ENCODE peak calls at places on chromosome 20, in six cellular contexts. One of them, this sample, is unnamed.

GRCh38 chr20:63064745-63065711 is 58.3 kb upstream of the BHLHE23 start:
- DNase-seq in SK-N-SH: no peak
- DNase-seq in HCT116: no peak
- DNase-seq in HepG2: no peak
- DNase-seq in GM12878: no peak
- DNase-seq in K562: no peak
- DNase-seq in this sample: no peak

GRCh38 chr20:354298-354977 is 7.5 kb downstream of the NRSN2 start:
- DNase-seq in GM12878: no peak
- DNase-seq in SK-N-SH: peak
- DNase-seq in HepG2: peak
- DNase-seq in HCT116: peak
- DNase-seq in K562: peak
- DNase-seq in this sample: no peak

GRCh38 chr20:35903843-35904242 is 50.5 kb downstream of the SCAND1 start:
- DNase-seq in SK-N-SH: no peak
- DNase-seq in GM12878: no peak
- DNase-seq in K562: peak
- DNase-seq in HepG2: no peak
- DNase-seq in HCT116: no peak
- DNase-seq in this sample: no peak

GRCh38 chr20:9218412-9219001 is 149.6 kb downstream of the PLCB4 start:
- DNase-seq in GM12878: no peak
- DNase-seq in HCT116: no peak
- DNase-seq in K562: peak
- DNase-seq in SK-N-SH: no peak
- DNase-seq in HepG2: no peak
- DNase-seq in this sample: no peak

GRCh38 chr20:3248167-3248992 is 9.4 kb upstream of the SLC4A11 start:
- DNase-seq in HCT116: no peak
- DNase-seq in SK-N-SH: no peak
- DNase-seq in HepG2: no peak
- DNase-seq in GM12878: no peak
- DNase-seq in K562: peak
- DNase-seq in this sample: no peak

GRCh38 chr20:61821698-61822097 is 244.0 kb downstream of the TAF4 start:
- DNase-seq in HepG2: no peak
- DNase-seq in GM12878: no peak
- DNase-seq in SK-N-SH: no peak
- DNase-seq in HCT116: no peak
- DNase-seq in K562: no peak
- DNase-seq in this sample: no peak

GRCh38 chr20:51688600-51688999 is 79.6 kb downstream of the ATP9A start:
- DNase-seq in HCT116: no peak
- DNase-seq in GM12878: no peak
- DNase-seq in K562: no peak
- DNase-seq in HepG2: no peak
- DNase-seq in SK-N-SH: peak
- DNase-seq in this sample: no peak

GRCh38 chr20:60469829-60470228 is 511.6 kb downstream of the CDH26 start:
- DNase-seq in SK-N-SH: no peak
- DNase-seq in HCT116: no peak
- DNase-seq in HepG2: no peak
- DNase-seq in GM12878: no peak
- DNase-seq in K562: no peak
- DNase-seq in this sample: no peak

GRCh38 chr20:24160563-24161355 is 172.2 kb upstream of the GGTLC1 start:
- DNase-seq in HepG2: peak
- DNase-seq in GM12878: no peak
- DNase-seq in HCT116: no peak
- DNase-seq in K562: peak
- DNase-seq in SK-N-SH: peak
- DNase-seq in this sample: peak

GRCh38 chr20:62500237-62500864 is 24.6 kb upstream of the GATA5 start:
- DNase-seq in SK-N-SH: peak
- DNase-seq in HCT116: peak
- DNase-seq in HepG2: peak
- DNase-seq in K562: peak
- DNase-seq in GM12878: no peak
- DNase-seq in this sample: no peak

GRCh38 chr20:47235111-47235510 is 121.4 kb downstream of the ZMYND8 start:
- DNase-seq in K562: no peak
- DNase-seq in HCT116: no peak
- DNase-seq in HepG2: no peak
- DNase-seq in GM12878: no peak
- DNase-seq in SK-N-SH: no peak
- DNase-seq in this sample: no peak

GRCh38 chr20:38877483-38877882 is 48.7 kb upstream of the FAM83D start:
- DNase-seq in SK-N-SH: no peak
- DNase-seq in GM12878: no peak
- DNase-seq in HepG2: no peak
- DNase-seq in K562: no peak
- DNase-seq in HCT116: no peak
- DNase-seq in this sample: no peak

GRCh38 chr20:31853481-31853880 is 8.1 kb upstream of the FOXS1 start:
- DNase-seq in HepG2: no peak
- DNase-seq in SK-N-SH: no peak
- DNase-seq in K562: no peak
- DNase-seq in GM12878: no peak
- DNase-seq in HCT116: no peak
- DNase-seq in this sample: no peak

GRCh38 chr20:699811-700338 is 24.3 kb upstream of the SCRT2 start:
- DNase-seq in SK-N-SH: peak
- DNase-seq in GM12878: no peak
- DNase-seq in K562: no peak
- DNase-seq in HepG2: no peak
- DNase-seq in HCT116: no peak
- DNase-seq in this sample: no peak

GRCh38 chr20:22775671-22776139 is 191.3 kb upstream of the FOXA2 start:
- DNase-seq in HCT116: peak
- DNase-seq in HepG2: peak
- DNase-seq in GM12878: no peak
- DNase-seq in K562: no peak
- DNase-seq in SK-N-SH: no peak
- DNase-seq in this sample: no peak

GRCh38 chr20:35165221-35166185 is 6.4 kb upstream of the PROCR start:
- DNase-seq in HCT116: no peak
- DNase-seq in SK-N-SH: no peak
- DNase-seq in K562: no peak
- DNase-seq in GM12878: no peak
- DNase-seq in HepG2: no peak
- DNase-seq in this sample: no peak

GRCh38 chr20:53708129-53708968 is 114.7 kb upstream of the ZNF217 start:
- DNase-seq in HCT116: no peak
- DNase-seq in GM12878: peak
- DNase-seq in HepG2: no peak
- DNase-seq in SK-N-SH: no peak
- DNase-seq in K562: no peak
- DNase-seq in this sample: no peak

GRCh38 chr20:14935285-14935684 is 597.9 kb upstream of the FLRT3 start:
- DNase-seq in K562: no peak
- DNase-seq in SK-N-SH: no peak
- DNase-seq in HepG2: no peak
- DNase-seq in HCT116: no peak
- DNase-seq in GM12878: no peak
- DNase-seq in this sample: no peak

GRCh38 chr20:50753152-50753551 is 21.8 kb downstream of the PARD6B start:
- DNase-seq in K562: no peak
- DNase-seq in HepG2: no peak
- DNase-seq in SK-N-SH: no peak
- DNase-seq in HCT116: no peak
- DNase-seq in GM12878: no peak
- DNase-seq in this sample: no peak

GRCh38 chr20:62492711-62493110 is 16.9 kb upstream of the GATA5 start:
- DNase-seq in GM12878: no peak
- DNase-seq in K562: no peak
- DNase-seq in SK-N-SH: no peak
- DNase-seq in HepG2: no peak
- DNase-seq in HCT116: no peak
- DNase-seq in this sample: no peak

GRCh38 chr20:11686900-11687543 is 230.7 kb upstream of the BTBD3 start:
- DNase-seq in SK-N-SH: no peak
- DNase-seq in HCT116: no peak
- DNase-seq in HepG2: no peak
- DNase-seq in GM12878: no peak
- DNase-seq in K562: no peak
- DNase-seq in this sample: no peak

GRCh38 chr20:38842558-38842981 is 37.1 kb downstream of the PPP1R16B start:
- DNase-seq in SK-N-SH: no peak
- DNase-seq in HCT116: no peak
- DNase-seq in HepG2: no peak
- DNase-seq in K562: no peak
- DNase-seq in GM12878: peak
- DNase-seq in this sample: no peak

GRCh38 chr20:52619671-52620070 is 352.5 kb upstream of the TSHZ2 start:
- DNase-seq in HCT116: no peak
- DNase-seq in GM12878: no peak
- DNase-seq in HepG2: no peak
- DNase-seq in SK-N-SH: no peak
- DNase-seq in K562: no peak
- DNase-seq in this sample: no peak

GRCh38 chr20:49675368-49676151 is 38.1 kb downstream of the B4GALT5 start:
- DNase-seq in HepG2: peak
- DNase-seq in K562: peak
- DNase-seq in GM12878: peak
- DNase-seq in HCT116: no peak
- DNase-seq in SK-N-SH: no peak
- DNase-seq in this sample: no peak

DNA sequence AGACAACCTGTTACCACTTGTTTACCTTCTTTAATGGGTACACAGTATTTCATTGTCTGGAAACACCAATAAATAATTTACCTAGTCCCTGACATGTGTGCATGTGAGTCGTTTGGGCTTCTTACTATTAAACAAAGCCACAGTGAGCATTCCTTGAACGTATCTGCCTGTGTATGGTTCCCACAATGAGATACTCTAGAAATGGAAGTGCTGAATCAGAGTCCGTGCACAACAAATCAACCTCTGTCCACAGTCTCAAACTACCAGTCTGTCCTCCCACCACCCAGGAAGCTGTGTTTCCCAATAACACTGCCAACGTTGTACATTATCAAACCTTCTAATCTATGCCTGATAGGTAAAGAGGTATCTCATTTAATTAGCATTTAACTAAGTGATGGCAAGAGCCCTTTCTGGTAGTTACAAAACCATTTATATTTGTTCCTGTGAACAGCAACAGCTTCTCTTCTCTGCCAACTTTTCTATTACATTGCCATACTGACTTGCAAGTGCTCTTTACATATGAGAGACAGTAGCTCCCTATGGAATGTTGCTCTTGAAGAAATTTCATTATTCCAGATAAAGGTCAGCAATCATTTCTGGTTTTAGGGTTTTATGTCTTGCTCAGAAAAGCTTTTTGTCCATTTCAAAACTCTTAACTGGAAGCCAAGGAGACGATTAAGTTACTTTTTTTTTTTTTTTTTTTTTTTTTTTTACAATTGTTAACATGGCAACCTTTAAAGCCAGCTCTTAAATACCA is 14.7 kb downstream of the JAG1 start:
- DNase-seq in HCT116: no peak
- DNase-seq in HepG2: no peak
- DNase-seq in SK-N-SH: no peak
- DNase-seq in GM12878: no peak
- DNase-seq in K562: no peak
- DNase-seq in this sample: no peak
- TF ChIP-seq REST in HCT116: no peak
- TF ChIP-seq REST in HepG2: no peak
- TF ChIP-seq REST in SK-N-SH: no peak
- TF ChIP-seq REST in GM12878: no peak
- TF ChIP-seq REST in K562: no peak
- TF ChIP-seq REST in this sample: no peak

GRCh38 chr20:6157345-6157744 is 34.5 kb upstream of the FERMT1 start:
- DNase-seq in SK-N-SH: no peak
- DNase-seq in HepG2: no peak
- DNase-seq in GM12878: no peak
- DNase-seq in K562: no peak
- DNase-seq in HCT116: no peak
- DNase-seq in this sample: no peak

GRCh38 chr20:6152777-6153176 is 29.9 kb upstream of the FERMT1 start:
- DNase-seq in SK-N-SH: no peak
- DNase-seq in K562: no peak
- DNase-seq in HCT116: no peak
- DNase-seq in HepG2: no peak
- DNase-seq in GM12878: no peak
- DNase-seq in this sample: no peak
- TF ChIP-seq SIN3A in SK-N-SH: no peak
- TF ChIP-seq SIN3A in K562: no peak
- TF ChIP-seq SIN3A in HCT116: no peak
- TF ChIP-seq SIN3A in HepG2: no peak
- TF ChIP-seq SIN3A in GM12878: no peak
- TF ChIP-seq SIN3A in this sample: no peak

GRCh38 chr20:37567331-37567665 is 39.6 kb upstream of the BLCAP start:
- DNase-seq in HCT116: no peak
- DNase-seq in GM12878: no peak
- DNase-seq in SK-N-SH: no peak
- DNase-seq in K562: no peak
- DNase-seq in HepG2: no peak
- DNase-seq in this sample: no peak

GRCh38 chr20:37564388-37565133 is 36.9 kb upstream of the BLCAP start:
- DNase-seq in GM12878: no peak
- DNase-seq in HCT116: no peak
- DNase-seq in SK-N-SH: peak
- DNase-seq in HepG2: peak
- DNase-seq in K562: peak
- DNase-seq in this sample: no peak

GRCh38 chr20:37566590-37567330 is 39.1 kb upstream of the BLCAP start:
- DNase-seq in GM12878: no peak
- DNase-seq in HepG2: no peak
- DNase-seq in HCT116: no peak
- DNase-seq in SK-N-SH: no peak
- DNase-seq in K562: no peak
- DNase-seq in this sample: no peak

GRCh38 chr20:37564016-37564387 is 36.3 kb upstream of the BLCAP start:
- DNase-seq in SK-N-SH: no peak
- DNase-seq in K562: no peak
- DNase-seq in HCT116: no peak
- DNase-seq in HepG2: no peak
- DNase-seq in GM12878: no peak
- DNase-seq in this sample: no peak

GRCh38 chr20:37565134-37565811 is 37.6 kb upstream of the BLCAP start:
- DNase-seq in HepG2: no peak
- DNase-seq in HCT116: no peak
- DNase-seq in GM12878: no peak
- DNase-seq in SK-N-SH: no peak
- DNase-seq in K562: no peak
- DNase-seq in this sample: no peak
- TF ChIP-seq REST in HepG2: no peak
- TF ChIP-seq REST in HCT116: no peak
- TF ChIP-seq REST in GM12878: no peak
- TF ChIP-seq REST in SK-N-SH: no peak
- TF ChIP-seq REST in K562: no peak
- TF ChIP-seq REST in this sample: no peak

DNA sequence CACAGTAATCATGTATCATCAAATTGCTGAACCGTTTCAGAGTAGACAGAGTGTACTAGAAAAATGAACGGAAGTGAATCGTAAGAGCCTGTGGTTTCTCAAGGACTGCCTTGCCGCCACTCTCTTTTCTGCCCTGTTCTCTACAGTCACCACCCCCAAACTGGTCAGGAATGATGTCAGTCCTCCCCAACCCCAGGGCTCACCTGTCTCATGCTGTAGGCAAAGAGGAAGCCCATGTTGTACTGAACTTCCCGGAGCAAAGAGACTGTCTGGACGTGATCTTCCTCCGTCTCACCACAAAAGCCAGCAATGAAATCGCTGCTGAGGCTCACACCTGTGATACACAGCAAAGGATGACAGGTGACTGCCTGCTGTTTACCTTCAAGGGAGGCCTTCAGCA is 31.0 kb downstream of the CDK5RAP1 start:
- DNase-seq in HepG2: no peak
- DNase-seq in K562: no peak
- DNase-seq in SK-N-SH: no peak
- DNase-seq in HCT116: no peak
- DNase-seq in GM12878: no peak
- DNase-seq in this sample: no peak
- TF ChIP-seq SIN3A in HepG2: no peak
- TF ChIP-seq SIN3A in K562: no peak
- TF ChIP-seq SIN3A in SK-N-SH: no peak
- TF ChIP-seq SIN3A in HCT116: no peak
- TF ChIP-seq SIN3A in GM12878: no peak
- TF ChIP-seq SIN3A in this sample: no peak